ENCODE peak calls at places on chromosome 7, in five cellular contexts. P is activated T-cell treated with anti-CD3 and anti-CD28 coated beads for 24 hours, M is lower leg skin, Q is kidney epithelial cell, L is T-helper 2 cell. B is an unnamed sample.

GRCh38 chr7:20310963-20311742 is 19.5 kb upstream of the ITGB8 start:
- DNase-seq in Q (no peak), P (no peak), M (no peak), L (no peak), B (no peak)

GRCh38 chr7:2710256-2710655 is 22.3 kb downstream of the AMZ1 start:
- DNase-seq in L (peak; percentile 50), Q (no peak), P (peak; percentile 40), M (no peak), B (no peak)

GRCh38 chr7:56079450-56080185 is 13.1 kb downstream of the PHKG1 start:
- DNase-seq in L (no peak), P (no peak), Q (no peak), M (peak; percentile 94), B (no peak)

GRCh38 chr7:55405856-55406541 is 40.9 kb downstream of the LANCL2 start:
- DNase-seq in Q (no peak), L (no peak), P (no peak), M (no peak), B (no peak)

GRCh38 chr7:44760034-44760580 is 11.5 kb downstream of the ZMIZ2 start:
- DNase-seq in L (no peak), M (no peak), P (no peak), Q (no peak), B (no peak)

GRCh38 chr7:149729983-149730801 is 43.2 kb downstream of the ZNF467 start:
- DNase-seq in L (no peak), P (no peak), Q (no peak), M (no peak), B (no peak)

GRCh38 chr7:150950496-150951180 is 27.5 kb downstream of the KCNH2 start:
- DNase-seq in M (no peak), L (no peak), P (no peak), Q (no peak), B (no peak)

GRCh38 chr7:23893172-23893941 is 183.3 kb downstream of the STK31 start:
- DNase-seq in M (no peak), L (no peak), Q (peak; percentile 9), P (no peak), B (no peak)

GRCh38 chr7:110386914-110387313 is 704.0 kb upstream of the LRRN3 start:
- DNase-seq in M (no peak), L (no peak), P (no peak), Q (peak; percentile 95), B (no peak)

GRCh38 chr7:7944619-7945282 is 23.8 kb upstream of the GLCCI1 start:
- DNase-seq in M (no peak), L (peak; percentile 13), Q (no peak), P (peak; percentile 28), B (peak; percentile 25)

B was measured in NK-92 treated with Interleukin-12 subunit alpha and Interleukin-12 subunit beta, amount 100 ng/mL, for 24 hours.